ENCODE peak calls at places on chromosomes 16 and 17, in ten cellular contexts. X is ovary, F is stomach, G is left ventricle myocardium inferior, E is heart left ventricle, N is cardiac muscle cell, S is IMR-90, D is mammary epithelial cell, A is psoas muscle, L is astrocyte. Y is an unnamed sample.

GRCh38 chr17:70905796-70906195 is 736.5 kb downstream of the KCNJ2 start:
- DNase-seq in E (peak), N (peak), X (no peak), A (no peak), F (no peak), G (peak), D (peak), S (peak), L (peak), Y (peak)

GRCh38 chr16:84459517-84459894 is 45.0 kb downstream of the MEAK7 start:
- DNase-seq in A (no peak), N (no peak), L (no peak), E (no peak), F (no peak), X (no peak), G (no peak), D (no peak), S (no peak), Y (no peak)

GRCh38 chr17:33696102-33696501 is 403.0 kb upstream of the ASIC2 start:
- DNase-seq in D (no peak), N (no peak), L (no peak), E (no peak), A (no peak), S (no peak), X (no peak), F (no peak), G (no peak), Y (no peak)

GRCh38 chr17:73196500-73196899 is 3.6 kb downstream of the COG1 start:
- DNase-seq in L (no peak), G (no peak), A (peak), E (no peak), F (peak), S (no peak), N (peak), D (no peak), X (peak), Y (no peak)

GRCh38 chr16:19919142-19919541 is 34.5 kb upstream of the GPRC5B start:
- DNase-seq in A (no peak), X (no peak), D (no peak), S (no peak), L (no peak), F (no peak), N (no peak), G (no peak), E (no peak), Y (no peak)

GRCh38 chr16:67598527-67598926 is 36.2 kb downstream of the CTCF start:
- DNase-seq in G (no peak), N (peak), L (no peak), A (no peak), D (no peak), F (no peak), E (no peak), X (no peak), S (peak), Y (no peak)

GRCh38 chr16:2500937-2501750 is 12.6 kb upstream of the ATP6V0C start:
- DNase-seq in D (peak), F (peak), G (peak), S (peak), E (peak), N (peak), A (peak), X (peak), L (peak), Y (peak)

GRCh38 chr17:54864070-54864469 is 36.6 kb upstream of the TOM1L1 start:
- DNase-seq in X (no peak), N (no peak), F (no peak), D (no peak), A (no peak), S (no peak), E (no peak), L (no peak), G (no peak), Y (no peak)

GRCh38 chr17:61786088-61786487 is 77.2 kb downstream of the BRIP1 start:
- DNase-seq in D (no peak), A (no peak), G (no peak), X (no peak), E (no peak), N (no peak), F (no peak), S (no peak), L (no peak), Y (no peak)

GRCh38 chr16:49859139-49859947 is 3.4 kb upstream of the ZNF423 start:
- DNase-seq in F (no peak), X (peak), L (peak), D (no peak), G (peak), S (no peak), N (peak), A (peak), E (peak), Y (peak)

GRCh38 chr16:85479972-85480726 is 133.0 kb upstream of the GSE1 start:
- DNase-seq in F (peak), A (no peak), E (no peak), X (no peak), D (no peak), G (no peak), S (no peak), N (no peak), L (no peak), Y (no peak)

GRCh38 chr17:82698974-82699442 is 510 bp upstream of the RAB40B start:
- DNase-seq in G (no peak), F (no peak), N (no peak), E (no peak), D (no peak), S (no peak), A (no peak), X (no peak), L (no peak), Y (no peak)

GRCh38 chr17:28478940-28479615 is 5.6 kb downstream of the SLC13A2 start:
- DNase-seq in N (no peak), E (no peak), F (no peak), L (no peak), G (no peak), X (no peak), S (peak), A (no peak), D (peak), Y (no peak)

GRCh38 chr16:53926209-53926608 is 222.3 kb downstream of the FTO start:
- DNase-seq in F (no peak), S (no peak), N (no peak), D (no peak), X (no peak), A (no peak), E (no peak), G (no peak), L (no peak), Y (no peak)

GRCh38 chr16:73232555-73233422 is 184.9 kb upstream of the ZFHX3 start:
- DNase-seq in D (peak), G (peak), X (peak), N (peak), S (peak), L (peak), F (no peak), E (peak), A (no peak), Y (no peak)

GRCh38 chr17:67491009-67491677 is 114.1 kb downstream of the PITPNC1 start:
- DNase-seq in L (peak), S (peak), A (peak), X (peak), N (peak), D (peak), F (peak), G (peak), E (peak), Y (peak)

GRCh38 chr17:28643979-28644781 is 778 bp downstream of the BLTP2 start:
- DNase-seq in L (peak), G (no peak), X (no peak), E (no peak), F (peak), S (peak), A (peak), D (peak), N (peak), Y (no peak)

GRCh38 chr16:68771922-68772681 is 35.0 kb downstream of the CDH1 start:
- DNase-seq in S (no peak), A (no peak), E (no peak), N (no peak), G (no peak), X (no peak), D (no peak), L (no peak), F (no peak), Y (no peak)

GRCh38 chr17:18258356-18259038 is at the start of gene FLII:
- DNase-seq in S (peak), X (peak), E (peak), G (peak), A (no peak), D (peak), N (peak), L (peak), F (peak), Y (no peak)

GRCh38 chr17:34847939-34848338 is 113.3 kb downstream of the CCT6B start:
- DNase-seq in D (no peak), S (no peak), N (no peak), A (no peak), X (no peak), G (no peak), F (no peak), L (no peak), E (no peak), Y (no peak)

GRCh38 chr16:47927330-47927729 is 228.5 kb downstream of the ABCC12 start:
- DNase-seq in X (no peak), N (no peak), A (no peak), D (peak), L (peak), F (no peak), E (no peak), S (peak), G (no peak), Y (no peak)

GRCh38 chr16:88322500-88322970 is 60.2 kb upstream of the ZNF469 start:
- DNase-seq in G (no peak), X (no peak), F (no peak), L (no peak), A (no peak), S (no peak), D (no peak), E (no peak), N (no peak), Y (no peak)

GRCh38 chr17:78723001-78723796 is 58.9 kb downstream of the CYTH1 start:
- DNase-seq in G (peak), E (peak), X (peak), D (no peak), A (peak), L (peak), F (no peak), S (peak), N (peak), Y (no peak)
- H3K4me3 ChIP-seq in G (peak), E (peak), X (peak), D (no peak), A (peak), L (peak), F (peak), S (no peak), N (peak), Y (peak)

DNA sequence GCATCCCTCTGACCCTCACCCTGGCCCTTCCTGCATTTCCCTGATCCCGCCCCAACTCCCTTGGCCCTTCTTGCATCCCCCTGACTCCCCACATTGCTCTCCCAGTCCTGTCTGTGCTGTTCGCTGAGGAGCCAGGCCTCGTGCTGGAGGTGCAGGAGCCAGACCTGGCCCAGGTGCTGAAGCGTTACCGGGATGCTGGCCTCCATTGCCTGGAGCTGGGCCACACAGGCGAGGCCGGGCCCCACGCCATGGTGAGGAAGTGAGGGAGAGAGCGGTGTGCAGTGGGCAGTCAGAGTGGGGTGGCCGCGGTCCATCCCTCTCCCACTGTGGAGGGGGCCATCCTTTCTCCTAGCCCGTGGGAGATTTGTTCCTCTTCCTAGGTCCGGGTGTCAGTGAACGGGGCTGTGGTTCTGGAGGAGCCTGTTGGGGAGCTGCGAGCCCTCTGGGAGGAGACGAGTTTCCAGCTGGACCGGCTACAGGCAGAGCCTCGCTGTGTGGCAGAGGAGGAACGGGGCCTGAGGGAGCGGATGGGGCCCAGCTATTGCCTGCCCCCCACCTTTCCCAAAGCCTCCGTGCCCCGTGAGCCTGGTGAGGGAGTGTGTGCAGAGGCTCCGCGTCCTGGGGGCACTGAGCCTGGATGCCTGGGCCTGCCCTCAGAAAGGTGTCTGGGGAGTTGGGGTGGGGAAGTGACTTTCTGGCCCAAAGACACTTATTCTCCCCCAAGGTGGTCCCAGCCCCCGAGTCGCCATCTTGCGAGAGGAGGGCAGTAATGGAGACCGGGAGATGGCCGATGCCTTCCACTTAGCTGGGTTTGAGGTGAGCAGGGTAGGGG is 17.8 kb downstream of the PFAS start:
- DNase-seq in D (no peak), G (no peak), S (no peak), F (no peak), N (no peak), L (no peak), X (no peak), E (no peak), A (no peak), Y (no peak)
- TF ChIP-seq CTCF in D (no peak), G (no peak), S (no peak), F (no peak), N (no peak), L (no peak), X (no peak), E (no peak), A (no peak), Y (no peak)

DNA sequence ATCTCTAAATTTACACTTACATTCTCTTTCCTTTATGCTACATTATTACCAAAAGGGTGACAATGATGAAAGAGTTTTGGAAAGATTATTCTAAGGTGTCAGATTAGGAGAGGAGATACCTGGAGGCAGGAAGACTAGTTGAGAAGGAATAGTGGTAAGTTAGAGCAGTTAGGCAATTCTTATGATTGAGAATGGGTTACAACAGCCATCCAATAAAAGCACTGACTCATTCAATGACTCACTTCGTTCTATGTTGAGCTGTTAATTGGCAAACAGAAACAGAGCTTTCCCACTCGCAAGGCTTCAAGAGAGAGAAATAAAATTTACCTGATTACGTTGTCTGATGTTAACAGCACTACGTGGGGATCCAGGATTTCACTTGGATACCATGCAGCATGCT is 5.8 kb downstream of the NUP88 start:
- DNase-seq in G (no peak), X (no peak), A (no peak), F (no peak), N (peak), L (peak), E (no peak), S (peak), D (peak), Y (no peak)
- H3K27ac ChIP-seq in G (no peak), X (no peak), A (peak), F (peak), N (no peak), L (peak), E (no peak), S (no peak), D (peak), Y (peak)

DNA sequence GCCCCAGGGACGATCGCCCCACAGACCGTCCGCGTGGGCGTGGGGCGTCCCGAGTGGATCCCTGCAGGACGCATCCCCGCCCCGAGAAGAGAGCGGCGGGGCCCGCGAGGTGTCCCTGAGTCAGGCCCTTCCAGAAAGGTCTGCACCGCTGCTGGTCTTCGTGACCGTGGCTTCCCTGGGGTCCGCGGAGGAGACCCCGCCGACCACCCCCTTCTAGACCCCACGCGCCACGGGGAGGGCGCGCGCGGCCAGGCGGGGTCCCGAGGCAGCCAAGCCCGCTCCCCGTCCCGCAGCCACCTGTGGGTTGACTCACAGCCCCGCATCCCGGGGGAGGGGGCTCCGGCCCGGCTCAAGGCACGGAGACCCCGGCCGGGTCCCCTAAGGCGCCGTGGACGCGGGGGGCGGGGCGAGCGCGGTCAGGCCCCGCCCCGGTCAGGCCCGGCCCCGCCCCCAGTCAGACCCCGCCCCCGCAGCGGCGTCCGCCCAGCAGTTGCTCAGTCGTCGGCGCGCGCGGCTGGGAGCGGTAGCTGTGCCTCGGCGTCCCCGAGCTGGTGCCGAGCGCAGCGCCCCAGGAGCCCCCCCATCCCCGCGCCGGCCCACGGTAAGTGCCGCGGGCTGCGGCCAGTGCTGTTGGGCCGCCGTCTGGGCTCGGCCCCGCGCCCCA is at the start of gene BAIAP3:
- DNase-seq in G (peak), S (no peak), L (no peak), X (no peak), F (peak), A (peak), N (peak), D (no peak), E (peak), Y (no peak)
- H3K4me3 ChIP-seq in G (peak), S (peak), L (no peak), X (peak), F (peak), A (peak), N (peak), D (peak), E (peak), Y (peak)

DNA sequence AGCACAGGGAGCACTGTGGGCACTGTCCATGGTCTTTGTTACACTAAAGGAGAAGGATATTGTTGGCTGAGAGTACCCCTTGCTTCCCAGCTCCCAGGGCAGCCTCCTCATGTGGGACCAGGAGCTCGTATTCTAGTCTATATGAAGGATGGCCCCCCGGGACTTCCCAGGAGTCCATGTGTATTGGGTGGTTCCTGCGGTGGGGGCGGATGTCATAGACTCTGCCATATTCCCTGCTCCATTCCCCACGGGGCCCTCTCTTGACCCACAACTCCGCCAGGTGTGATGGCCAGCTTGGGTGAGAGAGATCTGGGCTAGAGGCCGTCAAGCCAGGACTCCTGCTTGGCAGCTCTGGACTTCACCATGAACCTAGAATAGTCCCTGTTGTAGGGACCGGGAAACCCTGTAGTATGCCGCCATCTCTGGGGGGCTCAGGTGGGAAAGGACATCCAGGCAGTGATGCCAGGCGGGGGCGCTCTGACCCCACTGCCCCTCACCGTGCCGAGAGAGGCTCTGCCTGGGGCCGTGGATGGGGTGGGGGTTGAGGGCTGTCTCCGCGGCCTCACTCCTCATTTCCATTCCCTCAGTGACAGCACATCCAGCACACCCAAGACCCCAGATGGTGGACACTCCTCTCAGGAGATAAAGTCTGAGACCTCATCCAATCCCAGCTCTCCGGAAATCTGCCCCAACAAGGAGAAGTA is 37.8 kb downstream of the OR1D5 start:
- DNase-seq in D (no peak), G (no peak), S (no peak), L (no peak), A (peak), E (no peak), X (no peak), N (no peak), F (no peak), Y (peak)
- TF ChIP-seq CTCF in D (no peak), G (no peak), S (no peak), L (no peak), A (no peak), E (no peak), X (no peak), N (no peak), F (no peak), Y (no peak)

GRCh38 chr16:77299395-77299794 is 100.2 kb downstream of the SYCE1L start:
- DNase-seq in A (no peak), F (no peak), X (no peak), N (no peak), G (no peak), S (no peak), D (peak), E (no peak), L (no peak), Y (no peak)
- H3K27ac ChIP-seq in A (no peak), F (no peak), X (no peak), N (no peak), G (no peak), S (no peak), D (peak), E (no peak), L (peak), Y (no peak)

GRCh38 chr17:75433223-75433622 is 23.2 kb upstream of the TMEM94 start:
- DNase-seq in A (no peak), D (no peak), X (no peak), F (no peak), S (no peak), L (no peak), G (no peak), E (no peak), N (no peak), Y (no peak)

GRCh38 chr17:75428775-75429469 is 23.4 kb upstream of the GRB2 start:
- DNase-seq in D (peak), E (no peak), L (peak), A (no peak), S (peak), N (peak), X (no peak), G (no peak), F (no peak), Y (no peak)

GRCh38 chr17:75430159-75430748 is 24.8 kb upstream of the GRB2 start:
- DNase-seq in N (peak), G (no peak), D (no peak), S (peak), X (no peak), F (no peak), A (no peak), L (peak), E (no peak), Y (peak)
- H3K4me3 ChIP-seq in N (no peak), G (no peak), D (no peak), S (no peak), X (no peak), F (no peak), A (peak), L (peak), E (no peak), Y (no peak)

DNA sequence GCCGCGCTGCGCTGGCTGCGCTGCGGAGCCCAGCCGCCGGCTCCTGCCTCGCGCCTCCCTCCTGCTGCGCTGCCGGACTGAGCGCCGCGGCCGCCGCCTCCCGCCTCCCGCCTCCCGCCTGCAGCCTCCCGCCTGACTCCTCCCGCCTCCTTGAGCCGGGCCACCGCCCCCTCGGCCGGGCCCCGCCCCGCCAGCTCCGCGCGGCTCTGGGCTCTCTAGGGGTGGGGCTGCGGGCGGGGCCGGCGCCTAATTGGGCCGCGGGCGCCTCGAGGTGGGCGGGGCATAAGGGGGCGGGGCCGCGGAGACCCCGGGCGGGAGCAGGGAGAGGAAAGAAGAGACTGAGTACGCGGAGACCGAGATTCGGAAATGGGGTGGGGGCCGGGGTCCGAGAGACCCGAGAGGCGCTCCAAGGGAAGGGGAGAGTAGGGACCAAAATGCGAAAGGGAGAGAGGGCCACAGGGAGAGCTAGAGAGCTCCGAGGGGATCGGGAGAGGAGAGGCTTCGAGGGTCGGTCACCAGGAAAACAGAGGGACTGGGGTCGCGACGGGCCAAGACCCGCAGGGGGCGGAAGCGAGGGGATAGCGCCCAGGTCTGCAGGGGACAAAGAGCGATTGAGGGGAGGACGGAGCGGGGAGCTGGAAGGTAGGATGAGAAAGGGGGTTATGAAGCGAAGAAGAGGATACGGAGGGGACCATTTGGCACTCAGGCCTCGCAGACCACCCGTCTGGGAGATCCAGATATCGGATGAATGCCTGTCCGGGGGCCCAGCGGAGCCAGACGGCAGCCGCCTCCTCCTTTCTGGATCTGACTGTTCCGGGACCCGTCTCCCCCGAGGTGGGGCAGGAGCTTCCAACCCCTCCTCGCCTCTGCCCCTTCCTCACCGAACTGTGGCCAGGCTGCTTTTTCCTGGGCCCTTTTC is at the start of gene C1QL1:
- DNase-seq in N (peak), A (peak), S (peak), X (peak), F (peak), G (peak), E (peak), D (peak), L (peak), Y (peak)
- TF ChIP-seq CTCF in N (peak), A (no peak), S (no peak), X (no peak), F (no peak), G (no peak), E (no peak), D (no peak), L (no peak), Y (no peak)

Y was measured in tibial artery.